ENCODE peak calls at places on chromosomes 13 and 19, in six cellular contexts. B, P, T, N, E and Y are unnamed samples.

GRCh38 chr19:584240-585001 is 5.3 kb upstream of the HCN2 start:
- DNase-seq in B (no peak), P (no peak), T (no peak), N (no peak), E (peak; percentile 83), Y (peak; percentile 32)

GRCh38 chr19:8487137-8487851 is 15.1 kb downstream of the PRAM1 start:
- DNase-seq in B (peak; percentile 83), P (no peak), T (no peak), N (no peak), E (peak; percentile 73), Y (no peak)

GRCh38 chr19:4754248-4754647 is 30.6 kb upstream of the DPP9 start:
- DNase-seq in B (no peak), P (no peak), T (no peak), N (no peak), E (no peak), Y (no peak)

GRCh38 chr13:71087432-71087831 is 779.6 kb downstream of the DACH1 start:
- DNase-seq in B (no peak), P (no peak), T (no peak), N (no peak), E (no peak), Y (no peak)

GRCh38 chr19:41377977-41378707 is 1.8 kb downstream of the TMEM91 start:
- DNase-seq in B (no peak), P (no peak), T (no peak), N (no peak), E (no peak), Y (no peak)

GRCh38 chr19:2270572-2271515 is 11.1 kb downstream of the PEAK3 start:
- DNase-seq in B (peak; percentile 90), P (peak; percentile 86), T (peak; percentile 88), N (peak; percentile 77), E (peak; percentile 96), Y (peak; percentile 86)

GRCh38 chr19:41373993-41374392 is 2.3 kb upstream of the TMEM91 start:
- DNase-seq in B (peak; percentile 42), P (peak; percentile 91), T (peak; percentile 63), N (no peak), E (peak; percentile 90), Y (peak; percentile 91)

GRCh38 chr13:26132756-26133155 is 80.9 kb upstream of the SHISA2 start:
- DNase-seq in B (no peak), P (peak; percentile 6), T (no peak), N (no peak), E (no peak), Y (peak; percentile 6)

GRCh38 chr19:10486551-10486950 is 16.6 kb downstream of the KEAP1 start:
- DNase-seq in B (no peak), P (no peak), T (no peak), N (no peak), E (no peak), Y (no peak)

GRCh38 chr13:42041684-42042035 is 6.8 kb upstream of the DGKH start:
- DNase-seq in B (peak; percentile 66), P (peak; percentile 62), T (peak; percentile 59), N (peak; percentile 44), E (peak; percentile 80), Y (peak; percentile 68)

GRCh38 chr13:20609145-20609544 is 42.2 kb downstream of the IFT88 start:
- DNase-seq in B (no peak), P (peak; percentile 59), T (no peak), N (no peak), E (no peak), Y (peak; percentile 89)

GRCh38 chr19:5193192-5193591 is 147.4 kb downstream of the PTPRS start:
- DNase-seq in B (no peak), P (no peak), T (no peak), N (no peak), E (no peak), Y (no peak)

GRCh38 chr13:113879017-113879416 is 15.1 kb upstream of the GAS6 start:
- DNase-seq in B (no peak), P (no peak), T (no peak), N (no peak), E (no peak), Y (no peak)

GRCh38 chr19:55486971-55487883 is 1.0 kb upstream of the SSC5D start:
- DNase-seq in B (peak; percentile 87), P (peak; percentile 95), T (no peak), N (peak; percentile 68), E (peak; percentile 93), Y (peak; percentile 98)
- H3K4me3 ChIP-seq in B (no peak overlapping the region), P (peak overlapping the region; percentile 42), T (no peak overlapping the region), N (peak overlapping the region; percentile 64), E (no peak overlapping the region), Y (peak overlapping the region; percentile 26)

DNA sequence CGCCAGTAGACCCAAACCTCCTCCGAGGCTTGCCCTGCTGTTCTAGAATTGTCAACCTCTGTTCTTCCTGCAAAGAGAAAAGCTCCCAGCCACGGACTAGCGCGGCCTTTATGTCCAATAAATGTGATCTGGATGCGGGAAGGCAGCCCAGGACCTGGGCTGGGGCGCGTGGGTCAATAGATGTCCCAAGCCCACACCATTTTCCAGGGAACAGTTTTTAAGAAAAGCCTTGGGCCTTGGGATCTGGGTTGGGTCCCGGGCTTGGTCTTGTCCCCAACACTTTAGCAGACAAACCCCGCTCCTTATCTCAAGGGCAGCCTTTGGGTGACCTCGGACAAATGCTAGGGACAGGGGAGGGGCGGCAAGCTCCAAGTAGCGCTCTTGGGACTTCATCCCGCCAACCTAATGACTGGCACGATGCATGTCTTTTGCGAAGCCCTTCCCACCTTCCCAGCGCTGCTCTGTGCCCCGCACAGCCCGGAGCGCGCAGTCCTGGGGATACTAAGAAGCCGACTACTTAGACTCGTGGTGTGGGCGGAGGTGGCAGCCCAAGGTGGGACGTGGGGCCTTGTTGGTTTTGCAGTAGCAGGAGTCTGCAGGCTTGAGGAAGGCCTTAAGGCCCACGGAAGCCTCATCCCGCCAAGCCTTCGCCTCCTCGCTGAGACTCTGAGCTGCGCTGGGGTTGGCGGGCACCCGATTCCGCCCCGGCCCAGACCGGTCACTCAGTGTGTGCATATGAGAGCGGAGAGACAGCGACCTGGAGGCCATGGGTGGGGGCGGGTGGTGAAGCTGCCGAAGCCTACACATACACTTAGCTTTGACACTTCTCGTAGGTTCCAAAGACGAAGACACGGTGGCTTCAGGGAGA is 10.8 kb downstream of the SOX21 start:
- DNase-seq in B (no peak), P (no peak), T (no peak), N (no peak), E (no peak), Y (no peak)
- H3K4me3 ChIP-seq in B (no peak overlapping the region), P (no peak overlapping the region), T (no peak overlapping the region), N (no peak overlapping the region), E (no peak overlapping the region), Y (no peak overlapping the region)

GRCh38 chr19:36151144-36152051 is 849 bp downstream of the COX7A1 start:
- DNase-seq in B (no peak), P (no peak), T (peak; percentile 50), N (peak; percentile 84), E (peak; percentile 89), Y (no peak)

GRCh38 chr19:36152886-36153525 is 759 bp upstream of the COX7A1 start:
- DNase-seq in B (no peak), P (no peak), T (no peak), N (no peak), E (no peak), Y (no peak)

GRCh38 chr19:36150586-36150985 is 1.7 kb downstream of the COX7A1 start:
- DNase-seq in B (no peak), P (no peak), T (no peak), N (no peak), E (no peak), Y (no peak)

GRCh38 chr19:36149673-36150406 is 2.4 kb downstream of the COX7A1 start:
- DNase-seq in B (no peak), P (no peak), T (no peak), N (peak; percentile 57), E (no peak), Y (no peak)

GRCh38 chr19:36152061-36152885 is at the start of gene COX7A1:
- DNase-seq in B (peak; percentile 57), P (peak; percentile 59), T (peak; percentile 59), N (peak; percentile 67), E (peak; percentile 91), Y (peak; percentile 35)
- H3K4me3 ChIP-seq in B (peak within 1 kb of the TSS; percentile 43), P (peak within 1 kb of the TSS; percentile 62), T (peak within 1 kb of the TSS; percentile 33), N (peak within 1 kb of the TSS; percentile 64), E (peak within 1 kb of the TSS; percentile 57), Y (peak within 1 kb of the TSS; percentile 50)

DNA sequence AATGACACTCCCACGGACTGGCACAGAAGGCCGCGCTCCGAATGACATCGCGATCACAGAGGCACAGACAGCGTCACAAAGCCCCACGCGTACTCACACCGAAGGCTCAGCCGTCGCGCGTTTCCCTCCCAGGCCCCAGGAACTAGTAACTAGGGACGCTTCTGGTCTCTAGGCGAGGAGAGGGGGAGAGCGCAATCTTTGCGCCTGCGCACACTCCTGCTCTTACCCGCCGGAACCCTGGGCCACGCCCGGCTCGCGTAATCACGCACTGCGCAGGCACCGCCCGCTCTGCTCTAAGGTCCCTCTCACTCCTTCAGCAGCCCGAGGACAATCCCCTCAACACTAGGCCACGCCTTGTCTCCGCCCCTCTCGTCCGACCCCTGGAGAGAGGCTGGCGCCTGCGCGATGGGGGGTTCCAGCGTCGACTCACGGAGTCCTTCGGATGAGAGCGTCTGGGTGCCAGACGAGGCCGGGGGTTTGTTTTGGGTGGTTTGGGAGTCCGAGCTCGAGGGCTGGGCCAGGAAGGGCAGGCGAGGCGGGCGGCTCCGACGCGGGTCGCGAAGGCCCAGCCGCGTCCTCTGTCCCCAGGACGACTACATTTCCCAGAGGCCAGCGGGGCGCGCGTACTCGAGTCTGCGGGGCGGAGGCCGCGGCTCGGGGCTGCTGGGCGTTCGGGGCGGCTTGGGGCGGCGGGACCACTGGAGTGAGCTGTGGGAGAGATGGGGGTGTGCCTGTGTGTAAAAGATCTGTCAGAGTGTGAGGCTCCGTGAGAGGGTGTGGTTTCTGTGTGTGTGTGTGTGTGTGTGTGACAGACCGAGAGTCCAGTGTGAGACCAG is at the start of gene ZNF471:
- DNase-seq in B (peak; percentile 98), P (peak; percentile 98), T (peak; percentile 98), N (peak; percentile 98), E (peak; percentile 100), Y (peak; percentile 98)
- H3K4me3 ChIP-seq in B (peak within 1 kb of the TSS; percentile 52), P (peak within 1 kb of the TSS; percentile 89), T (peak within 1 kb of the TSS; percentile 73), N (peak within 1 kb of the TSS; percentile 67), E (peak within 1 kb of the TSS; percentile 42), Y (peak within 1 kb of the TSS; percentile 86)